ENCODE peak calls at places on chromosomes 3 and 15, in eight cellular contexts. P is hypothalamus; N is NCI-H2081; L is T-cell; U is Karpas-422; Y is ureter; H is left ventricle myocardium superior; W is activated CD8-positive, alpha-beta T cell treated with anti-CD3 and anti-CD28 coated beads, Interleukin-2, amount 10 ng/mL, durations not matched to agents 7 days and 5 days. A is an unnamed sample.

GRCh38 chr3:27613846-27614500 is 108.2 kb downstream of the EOMES start:
- DNase-seq in P (no peak), N (no peak), L (no peak), U (no peak), Y (no peak), H (no peak), W (no peak), A (no peak)

GRCh38 chr15:63856711-63857458 is 23.1 kb upstream of the HERC1 start:
- DNase-seq in P (no peak), N (no peak), L (no peak), U (no peak), Y (no peak), H (no peak), W (no peak), A (no peak)

GRCh38 chr15:81108427-81108826 is 25.6 kb upstream of the CFAP161 start:
- DNase-seq in P (no peak), N (no peak), L (no peak), U (peak), Y (no peak), H (no peak), W (peak), A (no peak)

GRCh38 chr3:14297784-14298236 is 104.6 kb upstream of the SLC6A6 start:
- DNase-seq in P (no peak), N (no peak), L (no peak), U (no peak), Y (peak), H (peak), W (no peak), A (no peak)

GRCh38 chr3:136141891-136142290 is 54.2 kb downstream of the MSL2 start:
- DNase-seq in P (no peak), N (no peak), L (no peak), U (peak), Y (no peak), H (no peak), W (no peak), A (no peak)

GRCh38 chr15:48962662-48963523 is 826 bp downstream of the SHC4 start:
- DNase-seq in P (no peak), N (no peak), L (no peak), U (no peak), Y (no peak), H (peak), W (peak), A (no peak)

GRCh38 chr3:132659370-132660055 is at the start of gene ACAD11:
- DNase-seq in P (peak), N (peak), L (no peak), U (peak), Y (peak), H (peak), W (peak), A (peak)

GRCh38 chr15:48803877-48804276 is 7.0 kb downstream of the CEP152 start:
- DNase-seq in P (no peak), N (peak), L (no peak), U (no peak), Y (no peak), H (no peak), W (no peak), A (no peak)

GRCh38 chr3:60189304-60189703 is 1061.9 kb downstream of the FHIT start:
- DNase-seq in P (no peak), N (no peak), L (no peak), U (no peak), Y (no peak), H (no peak), W (no peak), A (no peak)

GRCh38 chr15:98070132-98070531 is 109.6 kb downstream of the ARRDC4 start:
- DNase-seq in P (no peak), N (no peak), L (no peak), U (no peak), Y (no peak), H (no peak), W (no peak), A (no peak)

GRCh38 chr3:196632033-196632751 is 7.3 kb upstream of the NRROS start:
- DNase-seq in P (peak), N (peak), L (peak), U (peak), Y (peak), H (peak), W (peak), A (peak)

GRCh38 chr3:111615880-111616279 is 20.7 kb upstream of the ZBED2 start:
- DNase-seq in P (no peak), N (no peak), L (no peak), U (no peak), Y (no peak), H (no peak), W (no peak), A (no peak)

GRCh38 chr15:93040288-93041158 is 48.5 kb downstream of the RGMA start:
- DNase-seq in P (no peak), N (no peak), L (no peak), U (no peak), Y (no peak), H (no peak), W (no peak), A (no peak)

GRCh38 chr3:69671082-69671952 is 67.9 kb upstream of the MITF start:
- DNase-seq in P (no peak), N (peak), L (no peak), U (peak), Y (no peak), H (no peak), W (no peak), A (peak)

GRCh38 chr15:91779960-91780359 is 73.5 kb upstream of the SLCO3A1 start:
- DNase-seq in P (no peak), N (no peak), L (no peak), U (no peak), Y (no peak), H (no peak), W (no peak), A (no peak)

GRCh38 chr3:26118165-26118564 is 328.3 kb downstream of the OXSM start:
- DNase-seq in P (no peak), N (no peak), L (no peak), U (peak), Y (no peak), H (no peak), W (no peak), A (no peak)

A was measured in lower leg skin.